ENCODE peak calls at places on chromosomes 13 and 19, in six cellular contexts. B is body of pancreas, F is heart left ventricle, T is esophagus muscularis mucosa, Q is adrenal gland, V is IMR-90. I is an unnamed sample.
A peak's percentile ranks its signal among the peaks of the same experiment; 100 is the strongest.

GRCh38 chr13:114071991-114072390 is 60.4 kb downstream of the RASA3 start:
- DNase-seq in V (no peak), Q (no peak), B (peak; percentile 3), T (no peak), F (no peak), I (no peak)

GRCh38 chr19:18091217-18091608 is 4.5 kb upstream of the IL12RB1 start:
- DNase-seq in T (no peak), B (peak; percentile 33), V (no peak), Q (no peak), F (peak; percentile 67), I (peak; percentile 61)

GRCh38 chr19:17021793-17022590 is 4.6 kb downstream of the CPAMD8 start:
- DNase-seq in V (peak; percentile 26), T (no peak), B (no peak), F (no peak), Q (no peak), I (no peak)

GRCh38 chr19:58274771-58275199 is 4.0 kb upstream of the ZNF8 start:
- DNase-seq in B (no peak), F (no peak), V (peak; percentile 35), Q (no peak), T (no peak), I (no peak)

GRCh38 chr13:48038763-48039162 is 1.2 kb downstream of the NUDT15 start:
- DNase-seq in T (no peak), Q (no peak), B (no peak), V (no peak), F (no peak), I (no peak)

GRCh38 chr19:51702103-51702753 is 9.1 kb downstream of the SPACA6 start:
- DNase-seq in B (peak; percentile 95), Q (peak; percentile 84), T (peak; percentile 96), V (peak; percentile 24), F (peak; percentile 78), I (peak; percentile 92)

GRCh38 chr13:33009019-33009418 is 7.2 kb upstream of the KL start:
- DNase-seq in F (no peak), Q (no peak), B (no peak), T (no peak), V (no peak), I (no peak)

GRCh38 chr13:25196971-25197370 is 24.9 kb upstream of the AMER2 start:
- DNase-seq in V (no peak), F (no peak), T (no peak), B (no peak), Q (no peak), I (no peak)

GRCh38 chr13:31138515-31138914 is 23.2 kb downstream of the HSPH1 start:
- DNase-seq in F (no peak), B (no peak), Q (no peak), T (no peak), V (no peak), I (no peak)

GRCh38 chr19:55369651-55370304 is 485 bp downstream of the IL11 start:
- DNase-seq in Q (no peak), T (no peak), F (no peak), B (no peak), V (peak; percentile 76), I (no peak)

GRCh38 chr19:1468274-1469199 is 10.5 kb downstream of the C19orf25 start:
- DNase-seq in V (peak; percentile 37), B (peak; percentile 45), Q (no peak), T (no peak), F (no peak), I (no peak)

GRCh38 chr13:84399320-84400085 is 517.2 kb upstream of the SLITRK1 start:
- DNase-seq in B (no peak), Q (no peak), T (no peak), V (no peak), F (no peak), I (no peak)

GRCh38 chr13:101258071-101258470 is 158.2 kb downstream of the NALCN start:
- DNase-seq in F (no peak), T (no peak), B (no peak), Q (no peak), V (peak; percentile 86), I (no peak)

GRCh38 chr19:12720851-12721655 is 2.7 kb downstream of the TNPO2 start:
- DNase-seq in Q (no peak), B (peak; percentile 19), T (no peak), V (no peak), F (peak; percentile 54), I (no peak)

GRCh38 chr19:12721656-12722565 is 1.8 kb downstream of the TNPO2 start:
- DNase-seq in Q (peak; percentile 68), V (peak; percentile 74), B (peak; percentile 68), F (peak; percentile 80), T (peak; percentile 93), I (peak; percentile 69)

GRCh38 chr19:12723383-12723642 is 419 bp downstream of the TNPO2 start:
- DNase-seq in Q (no peak), B (no peak), T (no peak), V (peak; percentile 12), F (no peak), I (no peak)

GRCh38 chr19:12723643-12724426 is at the start of gene TNPO2:
- DNase-seq in V (peak; percentile 62), F (peak; percentile 68), B (peak; percentile 64), Q (peak; percentile 62), T (no peak), I (peak; percentile 60)

GRCh38 chr19:12722566-12723382 is 958 bp downstream of the TNPO2 start:
- DNase-seq in V (peak; percentile 99), Q (peak; percentile 96), B (peak; percentile 99), T (peak; percentile 99), F (peak; percentile 99), I (peak; percentile 97)
- TF ChIP-seq POLR2A in V (peak; percentile 56), Q (peak; percentile 65), B (peak; percentile 37), T (no peak), F (no peak), I (no peak)

GRCh38 chr19:6272411-6272791 is 7.4 kb downstream of the MLLT1 start:
- DNase-seq in F (no peak), Q (no peak), V (no peak), T (no peak), B (no peak), I (no peak)

GRCh38 chr19:6271721-6272410 is 7.9 kb downstream of the MLLT1 start:
- DNase-seq in T (peak; percentile 96), B (peak; percentile 79), F (peak; percentile 94), Q (peak; percentile 71), V (peak; percentile 74), I (peak; percentile 68)

GRCh38 chr19:6270822-6271221 is 9.0 kb downstream of the MLLT1 start:
- DNase-seq in B (no peak), T (no peak), F (no peak), Q (no peak), V (no peak), I (no peak)

GRCh38 chr19:6270076-6270745 is 9.6 kb downstream of the MLLT1 start:
- DNase-seq in T (no peak), V (no peak), Q (peak; percentile 18), F (no peak), B (no peak), I (no peak)

DNA sequence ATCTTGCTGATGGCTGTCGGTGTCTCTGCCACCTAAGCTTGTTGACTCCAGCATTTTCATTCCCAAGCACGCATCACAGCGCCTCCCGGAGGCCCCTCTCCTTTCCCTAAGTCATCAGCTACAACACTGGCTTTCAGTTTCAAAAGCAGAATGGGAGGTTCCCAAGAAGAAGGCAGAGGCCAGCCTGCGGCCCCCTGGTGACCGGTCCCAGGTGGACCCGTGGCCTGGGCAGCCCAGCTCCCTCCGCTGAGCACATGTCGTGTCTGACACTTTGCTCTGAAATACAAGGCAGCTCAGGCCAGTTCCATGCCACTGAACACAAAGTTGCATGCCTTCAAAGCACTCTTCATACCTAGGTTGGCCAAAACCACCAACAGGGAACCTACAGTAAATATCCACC is 8.5 kb downstream of the MLLT1 start:
- DNase-seq in Q (no peak), F (no peak), T (no peak), V (peak; percentile 43), B (no peak), I (no peak)
- H3K27ac ChIP-seq in Q (peak overlapping the region; percentile 3), F (peak overlapping the region; percentile 93), T (peak overlapping the region; percentile 91), V (peak overlapping the region; percentile 81), B (peak overlapping the region; percentile 65), I (peak overlapping the region; percentile 91)

DNA sequence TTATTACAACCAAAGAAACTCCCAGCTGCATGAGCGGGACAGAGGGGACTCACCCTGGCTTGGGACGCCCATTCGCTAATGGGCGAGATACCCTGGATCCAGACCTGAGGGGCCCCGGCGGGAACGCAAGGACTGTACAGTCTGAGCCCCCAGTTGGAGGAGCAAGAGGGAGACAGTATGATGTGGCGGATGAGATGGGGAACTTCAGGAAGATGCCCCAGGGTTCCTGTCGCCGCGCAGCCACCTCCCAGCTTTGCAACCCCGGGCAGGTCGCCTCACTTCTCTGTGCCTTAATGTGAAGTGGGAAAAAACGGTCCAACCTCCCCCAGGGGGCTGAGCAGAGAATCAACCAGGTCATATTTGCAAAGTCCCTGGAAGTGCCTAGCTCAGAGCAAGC is 2.5 kb downstream of the NPAS1 start:
- DNase-seq in T (no peak), Q (no peak), V (no peak), F (no peak), B (no peak), I (no peak)
- H3K27me3 ChIP-seq in T (peaks cover 18% of the 10 kb centered on the region), Q (peaks cover 57% of the 10 kb centered on the region), V (peaks cover 52% of the 10 kb centered on the region), F (peaks cover 48% of the 10 kb centered on the region), B (peaks cover 41% of the 10 kb centered on the region), I (peaks cover 22% of the 10 kb centered on the region)

GRCh38 chr13:78608705-78609463 is 5.5 kb upstream of the POU4F1 start:
- DNase-seq in V (no peak), B (no peak), Q (no peak), F (no peak), T (no peak), I (no peak)

GRCh38 chr13:78606471-78607408 is 3.4 kb upstream of the POU4F1 start:
- DNase-seq in B (no peak), F (no peak), T (no peak), V (no peak), Q (no peak), I (no peak)

GRCh38 chr13:78607409-78608253 is 4.3 kb upstream of the POU4F1 start:
- DNase-seq in F (no peak), V (no peak), B (no peak), Q (no peak), T (no peak), I (no peak)

GRCh38 chr13:78609464-78610205 is 6.3 kb upstream of the POU4F1 start:
- DNase-seq in F (no peak), B (peak; percentile 36), Q (no peak), V (no peak), T (no peak), I (no peak)

DNA sequence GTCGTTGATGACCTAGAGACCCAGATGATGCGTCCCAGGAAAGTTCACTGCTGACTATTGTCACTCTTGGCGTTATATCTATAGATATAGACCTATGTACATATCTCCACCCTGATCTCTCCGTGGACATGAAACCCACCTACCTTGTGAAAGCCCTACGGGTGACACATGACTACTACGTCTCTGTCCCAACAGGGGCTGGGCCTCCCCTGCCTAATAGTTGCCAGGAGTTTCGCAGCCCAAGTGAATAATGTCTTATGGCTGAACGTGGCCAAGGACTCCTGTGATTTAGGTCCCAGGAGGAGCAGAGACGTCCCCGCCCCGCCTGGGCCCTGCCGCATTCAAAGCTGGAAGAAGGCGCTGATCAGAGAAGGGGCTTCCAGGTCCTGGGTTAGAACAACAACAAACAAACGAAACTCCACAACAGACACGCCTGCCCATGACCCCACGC is 4.9 kb upstream of the POU4F1 start:
- DNase-seq in Q (no peak), T (no peak), F (no peak), V (no peak), B (no peak), I (no peak)
- TF ChIP-seq POLR2A in Q (no peak), T (no peak), F (no peak), V (no peak), B (no peak), I (no peak)

DNA sequence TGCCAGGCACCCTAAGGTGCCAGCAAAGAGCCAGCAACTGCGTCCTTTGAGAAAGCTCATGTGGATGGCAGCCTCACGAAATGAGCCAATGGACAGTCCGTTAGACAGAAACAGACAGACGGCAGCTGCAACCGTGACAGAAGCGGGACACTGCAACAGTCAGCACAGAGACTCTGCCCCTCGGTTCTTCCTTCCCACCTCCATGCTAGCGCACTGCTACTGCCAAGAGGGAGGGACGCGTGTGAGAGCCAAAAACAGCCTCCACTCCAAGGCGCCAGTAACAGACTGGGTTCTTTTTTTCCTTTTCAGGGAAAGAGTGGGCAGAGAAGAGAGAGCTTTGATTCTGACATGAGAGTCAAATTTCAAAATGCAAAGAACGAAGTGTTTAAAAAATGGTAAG is 77.5 kb downstream of the SERP2 start:
- DNase-seq in T (no peak), F (no peak), V (peak; percentile 27), Q (no peak), B (no peak), I (no peak)
- H3K27ac ChIP-seq in T (peak overlapping the region; percentile 64), F (no peak overlapping the region), V (peak overlapping the region; percentile 0), Q (no peak overlapping the region), B (no peak overlapping the region), I (no peak overlapping the region)

I was measured in stomach.